ENCODE peak calls at places on chromosome 17, in eight cellular contexts. R, A, B, U, Z, Y, M and S are unnamed samples.
A peak's percentile ranks its signal among the peaks of the same experiment; 100 is the strongest.

GRCh38 chr17:58370309-58370708 is 18.3 kb upstream of the SUPT4H1 start:
- DNase-seq in R (no peak), A (no peak), B (no peak), U (no peak), Z (no peak), Y (no peak), M (no peak), S (no peak)

GRCh38 chr17:18331879-18332278 is 16.8 kb downstream of the SMCR8 start:
- DNase-seq in R (no peak), A (no peak), B (no peak), U (no peak), Z (no peak), Y (no peak), M (no peak), S (no peak)

GRCh38 chr17:78343099-78343432 is 16.8 kb downstream of the SOCS3 start:
- DNase-seq in R (peak; percentile 62), A (peak; percentile 87), B (peak; percentile 52), U (peak; percentile 54), Z (no peak), Y (no peak), M (peak; percentile 88), S (peak; percentile 88)

GRCh38 chr17:41581366-41582060 is 5.2 kb downstream of the KRT14 start:
- DNase-seq in R (no peak), A (no peak), B (no peak), U (no peak), Z (no peak), Y (no peak), M (no peak), S (no peak)

GRCh38 chr17:78771758-78772382 is 10.2 kb downstream of the CYTH1 start:
- DNase-seq in R (no peak), A (no peak), B (no peak), U (no peak), Z (no peak), Y (no peak), M (no peak), S (no peak)

GRCh38 chr17:42409467-42410351 is 13.3 kb downstream of the CAVIN1 start:
- DNase-seq in R (peak; percentile 81), A (peak; percentile 91), B (peak; percentile 40), U (peak; percentile 63), Z (no peak), Y (peak; percentile 79), M (peak; percentile 71), S (peak; percentile 84)

GRCh38 chr17:78360371-78361226 is 722 bp upstream of the SOCS3 start:
- DNase-seq in R (peak; percentile 95), A (peak; percentile 80), B (peak; percentile 98), U (peak; percentile 63), Z (peak; percentile 100), Y (peak; percentile 89), M (peak; percentile 73), S (peak; percentile 76)

GRCh38 chr17:27824745-27825144 is 24.4 kb upstream of the NOS2 start:
- DNase-seq in R (no peak), A (no peak), B (no peak), U (no peak), Z (no peak), Y (no peak), M (no peak), S (no peak)

GRCh38 chr17:11628374-11628773 is 30.1 kb downstream of the DNAH9 start:
- DNase-seq in R (no peak), A (no peak), B (no peak), U (no peak), Z (peak; percentile 67), Y (no peak), M (no peak), S (no peak)

GRCh38 chr17:66900126-66901010 is 64.1 kb upstream of the CACNG4 start:
- DNase-seq in R (no peak), A (peak; percentile 55), B (no peak), U (no peak), Z (no peak), Y (no peak), M (no peak), S (peak; percentile 50)

GRCh38 chr17:68427575-68427974 is 29.7 kb downstream of the WIPI1 start:
- DNase-seq in R (no peak), A (no peak), B (no peak), U (no peak), Z (no peak), Y (no peak), M (no peak), S (no peak)

GRCh38 chr17:81019563-81020442 is 15.1 kb upstream of the BAIAP2 start:
- DNase-seq in R (no peak), A (no peak), B (no peak), U (no peak), Z (no peak), Y (no peak), M (no peak), S (no peak)

GRCh38 chr17:60832206-60832605 is 154.6 kb downstream of the BCAS3 start:
- DNase-seq in R (no peak), A (no peak), B (no peak), U (no peak), Z (no peak), Y (no peak), M (no peak), S (no peak)

GRCh38 chr17:80260791-80261158 is at the start of gene RNF213:
- DNase-seq in R (peak; percentile 57), A (no peak), B (peak; percentile 68), U (no peak), Z (peak; percentile 53), Y (peak; percentile 29), M (no peak), S (no peak)

GRCh38 chr17:77846531-77847085 is 111.9 kb upstream of the TNRC6C start:
- DNase-seq in R (no peak), A (no peak), B (no peak), U (no peak), Z (no peak), Y (no peak), M (no peak), S (no peak)

GRCh38 chr17:77923135-77923534 is 35.4 kb upstream of the TNRC6C start:
- DNase-seq in R (no peak), A (no peak), B (no peak), U (no peak), Z (no peak), Y (no peak), M (no peak), S (no peak)

GRCh38 chr17:2122641-2123302 is 67.9 kb downstream of the HIC1 start:
- DNase-seq in R (peak; percentile 87), A (peak; percentile 87), B (peak; percentile 34), U (peak; percentile 17), Z (peak; percentile 27), Y (peak; percentile 82), M (peak; percentile 73), S (no peak)

GRCh38 chr17:78862073-78863023 is 21.7 kb upstream of the USP36 start:
- DNase-seq in R (peak; percentile 87), A (peak; percentile 98), B (peak; percentile 76), U (peak; percentile 92), Z (no peak), Y (no peak), M (peak; percentile 96), S (peak; percentile 97)

GRCh38 chr17:68398731-68399637 is 58.3 kb downstream of the WIPI1 start:
- DNase-seq in R (peak; percentile 68), A (peak; percentile 81), B (peak; percentile 60), U (no peak), Z (peak; percentile 75), Y (peak; percentile 59), M (peak; percentile 77), S (peak; percentile 71)

GRCh38 chr17:50201226-50201854 is at the start of gene COL1A1:
- DNase-seq in R (no peak), A (peak; percentile 90), B (peak; percentile 49), U (no peak), Z (peak; percentile 47), Y (no peak), M (peak; percentile 90), S (peak; percentile 96)

GRCh38 chr17:28896491-28896883 is 1.0 kb downstream of the FLOT2 start:
- DNase-seq in R (no peak), A (no peak), B (no peak), U (no peak), Z (no peak), Y (no peak), M (no peak), S (no peak)

GRCh38 chr17:58335779-58336455 is 7.3 kb upstream of the TSPOAP1 start:
- DNase-seq in R (peak; percentile 37), A (no peak), B (peak; percentile 53), U (no peak), Z (no peak), Y (no peak), M (no peak), S (no peak)

GRCh38 chr17:21125862-21126261 is 902 bp upstream of the DHRS7B start:
- DNase-seq in R (no peak), A (no peak), B (no peak), U (no peak), Z (no peak), Y (no peak), M (no peak), S (no peak)

GRCh38 chr17:9004132-9004960 is 17.0 kb upstream of the NTN1 start:
- DNase-seq in R (no peak), A (no peak), B (no peak), U (no peak), Z (peak; percentile 52), Y (no peak), M (no peak), S (no peak)
- TF ChIP-seq CTCF in R (no peak), A (no peak), B (no peak), U (no peak), Z (no peak), Y (no peak), M (no peak), S (no peak)

GRCh38 chr17:30992551-30992950 is 21.7 kb downstream of the RNF135 start:
- DNase-seq in R (no peak), A (no peak), B (no peak), U (no peak), Z (no peak), Y (no peak), M (no peak), S (no peak)
- TF ChIP-seq CTCF in R (no peak), A (no peak), B (no peak), U (no peak), Z (no peak), Y (no peak), M (peak; percentile 9), S (peak; percentile 25)

DNA sequence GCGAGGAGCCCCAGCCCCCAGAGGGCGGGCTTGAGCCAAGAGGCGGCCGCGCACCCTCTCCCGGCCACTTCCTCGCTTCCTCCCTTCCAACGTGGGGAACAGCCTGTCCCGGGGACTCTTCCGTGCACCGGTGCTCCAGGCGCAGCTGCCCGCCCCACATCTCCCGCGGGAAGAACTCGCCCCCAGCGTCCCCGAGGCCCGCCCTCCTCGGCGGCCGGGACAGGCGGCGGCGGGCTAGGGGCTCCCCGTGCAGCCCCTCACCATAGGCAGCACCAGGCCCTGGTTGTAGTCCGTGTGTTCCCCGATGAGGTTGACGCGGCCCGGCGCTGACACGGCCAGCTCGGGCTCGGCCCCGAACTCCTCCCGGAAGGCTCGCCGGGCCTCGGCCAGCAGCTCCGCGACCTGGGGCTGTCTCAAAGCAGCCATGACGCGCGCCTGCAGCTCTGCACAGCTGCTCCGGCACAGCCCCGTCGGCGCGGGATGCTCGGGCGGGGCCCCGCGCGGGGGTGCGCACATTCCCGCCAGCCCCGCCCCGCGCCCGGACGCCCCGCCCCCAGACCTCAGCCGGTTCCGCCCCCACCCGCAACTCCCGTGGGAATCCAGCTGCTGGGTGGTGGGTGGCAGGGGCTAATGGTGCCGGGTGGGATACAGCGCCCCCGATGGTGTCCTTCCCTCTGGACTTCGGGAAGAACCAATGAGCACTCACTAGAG is at the start of gene GALK1:
- DNase-seq in R (peak; percentile 73), A (peak; percentile 55), B (peak; percentile 79), U (no peak), Z (peak; percentile 67), Y (peak; percentile 59), M (peak; percentile 25), S (peak; percentile 43)
- TF ChIP-seq CTCF in R (peak; percentile 27), A (peak; percentile 61), B (no peak), U (peak; percentile 58), Z (no peak), Y (peak; percentile 67), M (peak; percentile 78), S (peak; percentile 38)

GRCh38 chr17:36008998-36009665 is 7.8 kb upstream of the CCL15 start:
- DNase-seq in R (no peak), A (peak; percentile 12), B (no peak), U (no peak), Z (peak; percentile 39), Y (no peak), M (peak; percentile 6), S (no peak)
- TF ChIP-seq CTCF in R (peak; percentile 54), A (peak; percentile 59), B (no peak), U (no peak), Z (peak; percentile 56), Y (no peak), M (peak; percentile 49), S (peak; percentile 83)